ENCODE peak calls at places on chromosomes 13 and 19, in eight cellular contexts. A, S, Y, L, H, Q, G and C are unnamed samples.

GRCh38 chr19:23409392-23410048 is 14.2 kb upstream of the ZNF91 start:
- DNase-seq in Q (no peak), G (no peak), S (no peak), H (no peak), A (no peak), Y (no peak), L (no peak), C (no peak)

GRCh38 chr13:73060251-73061160 is 1.7 kb downstream of the KLF5 start:
- DNase-seq in H (no peak), A (no peak), L (peak; percentile 75), Q (peak; percentile 35), Y (no peak), G (peak; percentile 75), S (no peak), C (peak; percentile 17)

GRCh38 chr13:91721413-91721812 is 323.0 kb downstream of the GPC5 start:
- DNase-seq in H (no peak), L (no peak), A (no peak), Y (no peak), G (no peak), S (no peak), Q (no peak), C (no peak)

GRCh38 chr13:109007946-109008345 is 378.5 kb downstream of the MYO16 start:
- DNase-seq in H (no peak), L (no peak), A (no peak), S (no peak), G (no peak), Q (no peak), Y (no peak), C (no peak)

GRCh38 chr13:56528040-56528760 is 612.5 kb upstream of the PRR20A start:
- DNase-seq in G (no peak), H (no peak), S (no peak), Y (no peak), L (no peak), Q (no peak), A (no peak), C (no peak)

GRCh38 chr13:97781891-97782305 is 171.6 kb upstream of the IPO5 start:
- DNase-seq in L (peak; percentile 70), A (peak; percentile 27), H (no peak), G (peak; percentile 74), Q (no peak), S (no peak), Y (no peak), C (no peak)

GRCh38 chr13:73520566-73521290 is 461.9 kb downstream of the KLF5 start:
- DNase-seq in S (no peak), A (no peak), L (no peak), Y (no peak), G (no peak), Q (no peak), H (no peak), C (no peak)

GRCh38 chr13:50357586-50358118 is 342.4 kb downstream of the KCNRG start:
- DNase-seq in Y (no peak), L (peak; percentile 76), A (no peak), S (no peak), H (peak; percentile 21), Q (peak; percentile 58), G (peak; percentile 67), C (peak; percentile 7)

GRCh38 chr19:10888421-10888866 is 17.1 kb downstream of the CARM1 start:
- DNase-seq in G (no peak), Q (no peak), S (no peak), H (no peak), L (no peak), Y (no peak), A (no peak), C (no peak)

GRCh38 chr13:104810242-104810641 is 1725.2 kb downstream of the EFNB2 start:
- DNase-seq in G (no peak), L (no peak), H (no peak), Y (no peak), Q (no peak), S (no peak), A (no peak), C (no peak)

GRCh38 chr13:111554539-111555267 is 234.3 kb downstream of the TEX29 start:
- DNase-seq in G (no peak), Y (no peak), A (no peak), Q (no peak), L (no peak), S (no peak), H (no peak), C (no peak)

GRCh38 chr19:30178721-30179402 is 193.3 kb upstream of the ZNF536 start:
- DNase-seq in L (no peak), Q (no peak), G (no peak), A (no peak), Y (no peak), S (no peak), H (no peak), C (no peak)

GRCh38 chr19:10817291-10818038 is 18.5 kb downstream of the TMED1 start:
- DNase-seq in H (peak; percentile 77), G (peak; percentile 96), A (no peak), L (peak; percentile 96), S (no peak), Q (peak; percentile 43), Y (no peak), C (peak; percentile 90)

GRCh38 chr19:5622465-5623396 is at the start of the genes SAFB and SAFB2:
- DNase-seq in A (peak; percentile 99), Q (peak; percentile 99), G (peak; percentile 100), S (peak; percentile 99), H (peak; percentile 99), L (peak; percentile 100), Y (peak; percentile 96), C (peak; percentile 95)

GRCh38 chr19:5624154-5624663 is 1.3 kb downstream of the SAFB start:
- DNase-seq in S (no peak), L (peak; percentile 53), Q (peak; percentile 27), H (peak; percentile 24), A (peak; percentile 40), Y (no peak), G (peak; percentile 59), C (no peak)

GRCh38 chr19:5624741-5625140 is 1.9 kb downstream of the SAFB start:
- DNase-seq in S (no peak), L (no peak), Y (no peak), G (no peak), A (no peak), H (no peak), Q (no peak), C (no peak)

GRCh38 chr19:5621945-5622464 is 571 bp downstream of the SAFB2 start:
- DNase-seq in G (no peak), L (no peak), Y (no peak), Q (peak; percentile 32), S (no peak), H (peak; percentile 48), A (no peak), C (no peak)

DNA sequence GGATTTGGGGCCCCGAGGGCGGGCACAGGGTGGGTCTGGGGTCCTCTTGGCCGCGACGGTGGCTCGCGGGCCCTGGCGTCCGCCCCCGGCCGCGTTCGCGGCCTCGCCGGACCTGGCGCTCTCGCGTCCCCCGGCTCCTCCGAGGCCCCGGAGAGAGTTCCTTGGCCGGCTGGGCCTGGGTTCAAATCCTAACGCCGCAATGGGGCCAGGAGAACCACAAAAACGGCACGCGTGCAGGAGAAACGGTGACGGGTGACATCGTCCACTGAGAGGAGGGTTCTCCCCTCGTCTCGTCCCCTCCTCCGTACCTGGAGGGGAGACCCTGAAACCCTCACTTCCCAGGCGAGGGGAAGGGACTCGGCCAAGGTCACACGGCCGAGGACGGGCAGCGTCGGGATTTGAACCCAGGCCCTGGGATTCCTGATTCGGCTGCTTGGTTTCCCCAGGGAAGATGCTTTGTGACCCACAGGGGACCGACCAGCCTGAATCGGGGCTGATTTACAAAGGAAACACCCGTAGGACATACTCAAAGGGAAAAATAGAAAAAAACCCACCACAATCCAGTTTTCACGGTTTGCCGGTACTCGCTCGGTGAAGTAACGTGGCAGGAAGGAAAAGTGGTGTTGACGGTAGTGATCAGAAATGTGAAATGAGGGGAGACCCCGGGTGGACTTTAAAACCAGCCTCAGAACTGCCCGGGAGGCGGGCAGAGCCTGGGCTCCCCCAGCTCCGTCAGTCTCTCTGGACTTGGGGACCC is 692 bp downstream of the SAFB start:
- DNase-seq in A (no peak), Q (peak; percentile 19), Y (no peak), L (no peak), G (no peak), S (no peak), H (no peak), C (no peak)
- H3K4me3 ChIP-seq in A (peak overlapping the region; percentile 94), Q (peak overlapping the region; percentile 99), Y (peak overlapping the region; percentile 91), L (peak overlapping the region; percentile 85), G (peak overlapping the region; percentile 100), S (peak overlapping the region; percentile 93), H (peak overlapping the region; percentile 95), C (peak overlapping the region; percentile 96)

DNA sequence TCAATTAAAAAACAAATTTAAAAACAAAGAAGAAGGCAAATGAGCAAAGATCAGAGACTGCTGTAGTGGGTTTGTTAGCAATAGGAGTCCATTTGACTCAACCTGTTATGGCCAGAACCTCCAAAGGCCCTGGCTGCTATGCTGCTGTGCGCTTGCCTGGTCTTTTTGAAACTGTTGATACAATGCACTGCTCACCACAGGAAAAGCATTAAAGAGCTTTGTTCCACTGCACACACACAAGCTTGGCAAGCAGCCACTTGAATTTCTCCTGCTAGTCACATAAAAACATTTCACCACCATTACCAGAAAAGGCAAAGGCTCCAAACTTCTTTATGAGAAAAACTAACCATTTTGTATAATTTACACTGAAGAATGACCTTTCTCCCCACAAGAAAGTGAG is 132.2 kb downstream of the FREM2 start:
- DNase-seq in Q (no peak), A (no peak), Y (no peak), L (peak; percentile 36), G (no peak), H (no peak), S (no peak), C (no peak)
- TF ChIP-seq CTCF in Q (no peak), A (no peak), Y (no peak), L (no peak), G (no peak), H (no peak), S (no peak), C (no peak)

GRCh38 chr19:49468746-49469447 is 5.1 kb upstream of the FLT3LG start:
- DNase-seq in Y (peak; percentile 73), H (peak; percentile 95), S (peak; percentile 82), A (peak; percentile 80), Q (peak; percentile 69), L (peak; percentile 70), G (peak; percentile 94), C (no peak)
- H3K4me3 ChIP-seq in Y (peak overlapping the region; percentile 25), H (no peak overlapping the region), S (no peak overlapping the region), A (no peak overlapping the region), Q (no peak overlapping the region), L (no peak overlapping the region), G (no peak overlapping the region), C (no peak overlapping the region)

DNA sequence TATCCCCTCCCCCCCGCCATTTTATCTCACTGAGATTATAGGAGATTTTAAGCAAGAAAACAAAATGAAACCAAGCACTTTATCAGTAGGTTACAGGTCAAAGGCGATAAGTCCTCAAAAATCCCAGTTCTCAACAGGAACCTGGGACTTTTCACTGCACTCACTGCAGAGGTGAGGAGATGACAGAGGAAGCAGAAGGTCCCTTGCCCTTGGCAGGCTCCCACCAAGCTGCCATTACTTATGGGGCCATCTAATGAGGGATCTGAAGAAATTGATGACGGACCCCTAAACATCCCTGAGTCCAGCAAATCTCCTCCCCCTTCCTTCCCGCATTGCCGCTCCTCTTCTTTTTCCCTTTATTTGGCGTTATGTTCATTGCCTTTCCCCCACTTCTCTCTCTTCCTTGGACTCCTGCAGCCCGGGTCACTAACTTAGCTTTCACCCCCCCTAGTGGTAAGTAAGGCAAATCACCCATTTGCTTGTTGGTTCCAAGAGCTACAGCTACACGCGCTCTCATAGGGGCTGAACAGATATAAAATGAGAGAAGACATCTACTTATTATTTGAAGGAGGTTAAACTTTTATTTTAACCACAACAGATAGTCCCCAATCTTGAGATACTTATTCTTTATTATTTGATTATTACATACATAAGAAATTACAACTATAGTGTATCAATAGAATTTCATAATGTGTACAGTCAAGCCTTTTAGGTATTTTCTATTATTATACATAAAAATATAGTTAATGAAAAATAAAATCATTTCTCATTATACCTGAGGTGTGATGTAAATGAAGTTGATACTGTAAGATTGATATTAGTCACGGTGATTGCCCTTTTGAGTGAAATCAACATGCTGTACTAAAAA is 52.0 kb upstream of the ARGLU1 start:
- DNase-seq in H (peak; percentile 24), L (peak; percentile 84), Y (no peak), S (peak; percentile 51), A (no peak), G (peak; percentile 84), Q (no peak), C (peak; percentile 16)
- TF ChIP-seq CTCF in H (no peak), L (peak; percentile 90), Y (peak; percentile 76), S (peak; percentile 41), A (peak; percentile 86), G (peak; percentile 87), Q (peak; percentile 64), C (peak; percentile 84)